ENCODE peak calls at places on chromosome 2, in nine cellular contexts. T, F, P, B, C, Y, Q, R and I are unnamed samples.

GRCh38 chr2:158777077-158777476 is 18.0 kb upstream of the DAPL1 start:
- DNase-seq in B (no peak), F (no peak), C (no peak), P (no peak), Q (no peak), R (no peak), Y (no peak), T (no peak), I (no peak)

GRCh38 chr2:213475433-213475832 is 191.2 kb downstream of the SPAG16 start:
- DNase-seq in F (no peak), T (no peak), Y (no peak), C (no peak), R (peak; percentile 12), Q (no peak), P (no peak), B (no peak), I (no peak)

GRCh38 chr2:74815955-74816354 is 18.0 kb upstream of the HK2 start:
- DNase-seq in R (peak; percentile 62), C (no peak), P (no peak), Y (no peak), F (no peak), Q (no peak), T (no peak), B (no peak), I (no peak)

GRCh38 chr2:199987586-199987985 is 32.2 kb downstream of the MAIP1 start:
- DNase-seq in P (no peak), R (peak; percentile 45), T (no peak), Q (no peak), Y (no peak), F (peak; percentile 5), C (no peak), B (no peak), I (no peak)

GRCh38 chr2:235582081-235582686 is 88.3 kb downstream of the AGAP1 start:
- DNase-seq in P (no peak), F (no peak), T (no peak), R (no peak), C (no peak), B (no peak), Q (no peak), Y (no peak), I (no peak)

GRCh38 chr2:173058673-173059072 is 17.0 kb upstream of the MAP3K20 start:
- DNase-seq in B (no peak), P (no peak), Y (no peak), Q (no peak), T (no peak), C (no peak), F (no peak), R (peak; percentile 25), I (no peak)

GRCh38 chr2:156999657-157000056 is 257.8 kb upstream of the GALNT5 start:
- DNase-seq in Q (no peak), P (no peak), C (no peak), R (no peak), T (no peak), F (no peak), Y (no peak), B (no peak), I (no peak)

GRCh38 chr2:240886678-240887574 is 9.0 kb downstream of the MAB21L4 start:
- DNase-seq in P (no peak), Q (peak; percentile 42), R (no peak), Y (no peak), B (peak; percentile 14), T (no peak), C (peak; percentile 63), F (no peak), I (no peak)

GRCh38 chr2:230457793-230458192 is 41.8 kb downstream of the SP100 start:
- DNase-seq in C (no peak), T (no peak), R (no peak), P (no peak), B (no peak), F (no peak), Y (no peak), Q (no peak), I (no peak)

GRCh38 chr2:240503848-240504247 is 53.9 kb downstream of the ANKMY1 start:
- DNase-seq in B (no peak), T (no peak), F (no peak), C (no peak), P (no peak), R (no peak), Q (peak; percentile 24), Y (no peak), I (no peak)

GRCh38 chr2:49770919-49771318 is 616.6 kb upstream of the FSHR start:
- DNase-seq in P (peak; percentile 6), T (no peak), C (no peak), F (no peak), R (peak; percentile 9), B (peak; percentile 27), Y (peak; percentile 47), Q (no peak), I (no peak)

GRCh38 chr2:123738643-123739042 is 286.4 kb upstream of the CNTNAP5 start:
- DNase-seq in Y (no peak), C (no peak), F (no peak), T (no peak), Q (no peak), R (no peak), P (peak; percentile 73), B (no peak), I (no peak)

GRCh38 chr2:16525265-16525887 is 140.3 kb downstream of the CYRIA start:
- DNase-seq in B (no peak), Y (peak; percentile 22), F (no peak), R (peak; percentile 73), C (no peak), T (no peak), Q (no peak), P (peak; percentile 2), I (no peak)

GRCh38 chr2:164826293-164827243 is 15.1 kb downstream of the COBLL1 start:
- DNase-seq in T (no peak), F (peak; percentile 72), C (peak; percentile 65), P (peak; percentile 54), B (peak; percentile 48), R (no peak), Y (peak; percentile 62), Q (peak; percentile 53), I (peak; percentile 17)

GRCh38 chr2:236634203-236634602 is 64.6 kb downstream of the ACKR3 start:
- DNase-seq in P (no peak), R (no peak), Q (no peak), Y (no peak), C (no peak), F (no peak), T (no peak), B (no peak), I (no peak)

GRCh38 chr2:208573559-208573958 is 167.0 kb downstream of the PTH2R start:
- DNase-seq in R (no peak), Y (no peak), T (no peak), C (no peak), B (no peak), Q (no peak), F (no peak), P (no peak), I (no peak)

GRCh38 chr2:134014196-134014960 is 239.5 kb upstream of the MGAT5 start:
- DNase-seq in C (no peak), R (no peak), B (no peak), Q (no peak), P (no peak), Y (no peak), F (no peak), T (no peak), I (peak; percentile 11)

GRCh38 chr2:102736174-102736606 is 25.6 kb upstream of the TMEM182 start:
- DNase-seq in T (no peak), P (peak; percentile 11), F (no peak), Y (peak; percentile 35), R (peak; percentile 50), Q (no peak), C (no peak), B (peak; percentile 25), I (no peak)

GRCh38 chr2:181780159-181781081 is 100.1 kb upstream of the NEUROD1 start:
- DNase-seq in F (no peak), Y (peak; percentile 7), T (no peak), Q (no peak), R (peak; percentile 29), P (peak; percentile 56), C (no peak), B (no peak), I (no peak)

GRCh38 chr2:239498981-239499633 is 98.3 kb upstream of the HDAC4 start:
- DNase-seq in F (no peak), T (no peak), P (peak; percentile 61), Y (peak; percentile 19), B (peak; percentile 68), R (no peak), C (no peak), Q (peak; percentile 34), I (no peak)

GRCh38 chr2:25825238-25825637 is 53.0 kb downstream of the ASXL2 start:
- DNase-seq in F (no peak), Y (no peak), C (no peak), T (no peak), R (no peak), B (no peak), Q (no peak), P (no peak), I (no peak)